ENCODE peak calls at places on chromosomes 1 and 21, in five cellular contexts. A is ascending aorta, B is left ventricle myocardium inferior, L is ovary, U is epithelial cell of esophagus. K is an unnamed sample.

GRCh38 chr1:6181347-6181770 is 1.2 kb upstream of the CHD5 start:
- DNase-seq in A (no peak), B (no peak), L (peak), U (no peak), K (no peak)

GRCh38 chr1:17878837-17879236 is 123.7 kb downstream of the ACTL8 start:
- DNase-seq in A (no peak), B (no peak), L (no peak), U (no peak), K (peak)

GRCh38 chr1:232186936-232187335 is 443.0 kb downstream of the SIPA1L2 start:
- DNase-seq in A (no peak), B (no peak), L (no peak), U (no peak), K (no peak)

GRCh38 chr1:28893403-28894102 is 20.8 kb upstream of the EPB41 start:
- DNase-seq in A (no peak), B (no peak), L (no peak), U (peak), K (no peak)

GRCh38 chr1:17944606-17945005 is 163.0 kb upstream of the IGSF21 start:
- DNase-seq in A (no peak), B (no peak), L (no peak), U (no peak), K (no peak)

GRCh38 chr1:15167386-15167785 is 13.8 kb downstream of the TMEM51 start:
- DNase-seq in A (no peak), B (no peak), L (no peak), U (no peak), K (peak)

GRCh38 chr1:15153842-15154479 is 414 bp downstream of the TMEM51 start:
- DNase-seq in A (no peak), B (peak), L (peak), U (peak), K (peak)

GRCh38 chr1:15384301-15384901 is 25.3 kb upstream of the EFHD2 start:
- DNase-seq in A (no peak), B (no peak), L (no peak), U (no peak), K (no peak)

GRCh38 chr1:233777571-233777970 is 126.9 kb upstream of the SLC35F3 start:
- DNase-seq in A (no peak), B (no peak), L (no peak), U (no peak), K (no peak)

GRCh38 chr1:233725423-233725822 is 111.5 kb downstream of the KCNK1 start:
- DNase-seq in A (no peak), B (no peak), L (no peak), U (no peak), K (no peak)

GRCh38 chr21:34935868-34936267 is 113.2 kb downstream of the RUNX1 start:
- DNase-seq in A (no peak), B (no peak), L (no peak), U (no peak), K (no peak)

GRCh38 chr1:20586939-20587638 is 1.8 kb upstream of the CDA start:
- DNase-seq in A (no peak), B (no peak), L (no peak), U (no peak), K (no peak)

GRCh38 chr1:109783436-109783835 is 19.7 kb upstream of the EPS8L3 start:
- DNase-seq in A (peak), B (peak), L (no peak), U (peak), K (peak)

GRCh38 chr1:8398677-8399076 is 80.8 kb downstream of the SLC45A1 start:
- DNase-seq in A (no peak), B (no peak), L (no peak), U (no peak), K (no peak)

GRCh38 chr1:210294991-210295773 is 33.5 kb upstream of the HHAT start:
- DNase-seq in A (no peak), B (peak), L (peak), U (peak), K (peak)

GRCh38 chr1:197908695-197909336 is 6.4 kb downstream of the C1orf53 start:
- DNase-seq in A (no peak), B (no peak), L (no peak), U (no peak), K (no peak)

GRCh38 chr1:165355221-165355976 is 1.1 kb downstream of the LMX1A start:
- DNase-seq in A (no peak), B (no peak), L (no peak), U (no peak), K (no peak)

DNA sequence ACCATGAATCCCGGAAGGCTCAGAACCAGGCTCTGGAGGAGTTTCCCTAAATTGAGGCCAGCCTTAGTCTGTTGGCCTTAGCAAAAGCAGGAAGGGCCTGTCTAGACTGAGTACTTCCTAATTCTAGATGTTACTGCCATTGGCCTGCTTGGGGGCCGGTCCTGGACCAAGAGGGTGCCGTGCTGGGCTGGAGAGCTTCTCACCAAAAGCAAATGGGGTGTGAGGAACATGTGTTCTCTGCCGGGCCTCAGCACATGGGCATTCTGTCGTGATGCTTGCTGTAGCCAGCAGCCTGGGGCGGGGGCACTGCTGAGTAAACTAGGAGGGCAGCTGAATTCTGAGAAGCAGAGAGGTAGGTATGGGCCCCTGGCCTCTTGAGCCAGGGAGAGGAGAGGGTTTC is 35.7 kb upstream of the MAN1C1 start:
- DNase-seq in A (no peak), B (no peak), L (no peak), U (no peak), K (no peak)
- TF ChIP-seq CTCF in A (no peak), B (no peak), L (no peak), U (no peak), K (no peak)

GRCh38 chr1:206035027-206035426 is 11.3 kb upstream of the CTSE start:
- DNase-seq in A (no peak), B (no peak), L (no peak), U (no peak), K (no peak)
- H3K4me3 ChIP-seq in A (no peak), B (no peak), L (no peak), U (no peak), K (no peak)

DNA sequence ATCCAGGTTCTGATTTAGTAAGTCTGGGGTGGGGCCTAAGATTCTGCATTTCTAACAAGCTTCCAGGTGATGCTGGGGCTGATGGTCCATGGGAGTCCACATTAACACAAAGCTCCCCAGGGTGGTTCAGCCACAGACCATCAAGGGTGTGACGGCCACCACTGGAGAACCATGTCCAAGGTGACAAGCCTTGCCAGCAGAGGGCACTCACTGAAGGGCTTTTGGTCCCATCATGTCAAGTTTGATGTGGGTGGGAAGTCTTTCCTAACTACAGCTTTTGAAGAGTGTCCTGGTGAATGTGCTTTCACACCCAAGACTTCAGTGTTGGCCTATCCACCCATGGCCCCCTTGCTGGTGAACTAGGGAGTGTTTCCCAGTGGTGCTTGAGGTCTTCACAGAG is 67.1 kb downstream of the UBE2T start:
- DNase-seq in A (no peak), B (no peak), L (no peak), U (peak), K (peak)
- TF ChIP-seq CTCF in A (peak), B (peak), L (no peak), U (peak), K (peak)

GRCh38 chr1:27724961-27725373 is 794 bp upstream of the FAM76A start:
- DNase-seq in A (no peak), B (peak), L (peak), U (peak), K (no peak)

GRCh38 chr1:27726173-27726793 is 522 bp downstream of the FAM76A start:
- DNase-seq in A (no peak), B (peak), L (peak), U (peak), K (peak)

GRCh38 chr1:27725374-27726172 is at the start of gene FAM76A:
- DNase-seq in A (peak), B (peak), L (peak), U (peak), K (peak)

GRCh38 chr1:27727126-27727525 is 1.4 kb downstream of the FAM76A start:
- DNase-seq in A (no peak), B (no peak), L (no peak), U (peak), K (peak)
- H3K4me3 ChIP-seq in A (peak), B (peak), L (no peak), U (peak), K (peak)

DNA sequence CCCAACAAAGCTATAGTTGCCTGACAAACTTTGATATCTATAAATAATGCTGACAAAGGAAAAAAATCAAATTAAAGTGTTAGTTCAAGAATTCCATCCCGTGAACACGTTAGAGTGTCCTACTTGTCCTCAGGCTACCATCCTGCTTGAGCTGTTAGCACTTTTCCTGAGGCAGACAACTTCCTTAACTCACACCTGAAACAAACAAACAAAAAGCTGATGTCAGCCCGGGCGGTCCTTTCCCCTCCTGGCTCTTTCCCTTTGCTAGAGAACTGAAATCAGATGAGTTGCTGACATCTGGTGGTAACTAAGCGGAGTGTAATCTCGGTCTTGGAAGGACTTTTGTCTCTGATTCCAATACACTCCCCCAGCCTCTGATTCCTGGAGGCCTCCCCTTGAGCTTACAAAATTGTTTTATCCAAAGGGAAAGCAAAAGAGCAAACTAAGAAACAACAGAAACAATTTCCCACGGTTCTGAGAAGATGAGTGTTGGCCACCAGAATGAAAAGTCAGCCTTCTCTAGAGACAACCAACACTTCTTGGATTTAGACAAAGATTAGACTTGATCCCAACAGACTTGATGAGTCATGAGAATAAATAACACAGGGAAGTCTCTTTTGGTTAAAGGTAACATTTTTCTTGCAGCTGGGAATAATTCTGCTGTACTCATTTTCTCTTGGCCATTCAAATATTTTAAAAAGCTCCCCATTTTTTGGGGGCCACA is 135.4 kb downstream of the PROX1 start:
- DNase-seq in A (no peak), B (no peak), L (peak), U (peak), K (peak)
- TF ChIP-seq CTCF in A (no peak), B (peak), L (peak), U (peak), K (peak)

GRCh38 chr1:170840371-170840770 is 95.0 kb upstream of the MROH9 start:
- DNase-seq in A (no peak), B (no peak), L (no peak), U (no peak), K (no peak)
- H3K4me3 ChIP-seq in A (no peak), B (no peak), L (no peak), U (no peak), K (no peak)

DNA sequence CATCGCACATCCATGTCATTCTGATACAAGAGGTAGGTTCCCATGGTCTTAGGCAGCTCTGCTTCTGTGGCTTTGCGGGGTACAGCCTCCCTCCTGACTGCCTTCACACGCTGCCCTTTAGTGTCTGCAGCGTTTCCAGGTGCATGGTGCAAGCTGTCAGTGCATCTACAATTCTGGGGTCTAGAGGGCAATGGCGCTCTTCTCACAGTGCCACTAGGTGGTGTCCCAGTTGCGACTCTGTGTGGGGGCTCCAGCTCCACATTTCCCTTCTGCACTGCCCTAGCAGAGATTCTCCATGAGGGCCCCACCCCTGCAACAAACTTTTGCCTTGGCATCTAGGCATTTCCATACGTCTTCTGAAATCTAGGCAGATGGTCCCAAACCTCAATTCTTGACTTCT is 138.2 kb upstream of the BRINP3 start:
- DNase-seq in A (no peak), B (no peak), L (no peak), U (no peak), K (no peak)
- TF ChIP-seq CTCF in A (no peak), B (no peak), L (no peak), U (no peak), K (no peak)

DNA sequence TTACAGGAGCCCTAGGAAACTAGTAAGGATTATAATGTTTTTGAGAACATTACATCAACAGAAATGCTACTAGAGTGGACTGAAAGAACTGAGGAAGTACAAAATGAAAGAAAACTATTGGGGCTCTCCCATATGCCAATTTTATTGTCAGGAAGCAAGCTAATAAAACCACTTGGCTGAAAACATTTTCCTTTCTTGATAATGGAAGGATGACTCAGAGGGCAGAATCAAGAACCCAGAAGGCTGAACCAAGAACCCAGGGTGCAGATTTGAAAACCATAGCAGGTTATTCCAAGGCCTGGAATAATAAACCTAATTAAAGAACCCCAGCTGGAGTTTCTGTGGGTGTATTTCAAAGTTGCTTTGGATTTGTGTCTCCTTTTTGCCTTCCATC is 70.7 kb downstream of the RPE65 start:
- DNase-seq in A (no peak), B (no peak), L (no peak), U (peak), K (peak)
- H3K4me3 ChIP-seq in A (no peak), B (no peak), L (no peak), U (no peak), K (no peak)

DNA sequence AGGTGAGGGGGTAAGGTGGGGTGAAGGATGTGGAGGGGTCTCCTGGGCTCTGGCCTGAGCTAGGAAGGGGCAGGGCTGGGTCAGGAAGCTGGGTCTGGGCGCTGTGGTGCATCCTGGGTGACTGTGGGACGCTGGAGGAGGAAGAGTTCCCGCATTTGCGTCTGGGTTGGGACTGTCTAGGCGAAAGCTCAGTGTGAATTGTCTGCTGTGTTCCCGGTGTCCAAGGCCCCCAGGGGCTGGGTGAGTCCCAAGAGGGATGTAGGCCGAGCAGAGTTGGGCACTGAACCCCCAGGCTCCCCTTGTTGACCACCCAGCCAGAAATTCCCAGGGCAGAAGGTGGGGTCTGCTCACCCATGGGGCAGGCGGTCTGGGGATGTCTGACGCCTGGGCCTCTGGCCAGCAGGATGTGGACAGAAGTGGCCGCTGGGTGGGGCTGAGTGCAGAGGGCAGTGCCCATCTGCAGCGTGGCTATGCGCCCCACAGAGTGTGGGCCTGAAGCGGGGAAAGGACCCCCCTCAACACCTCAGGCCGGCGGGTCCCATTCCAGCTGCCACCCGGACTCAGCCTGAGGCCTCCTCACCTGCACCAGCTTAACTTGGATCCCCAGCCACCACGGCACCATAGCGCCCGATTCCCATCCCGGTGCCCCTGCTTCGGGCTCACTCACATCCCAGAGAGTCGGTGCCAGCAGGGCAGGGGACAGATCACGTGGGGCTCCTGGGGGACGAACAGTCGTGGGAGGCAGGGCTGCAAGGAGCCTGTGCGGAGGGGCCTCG is 36.9 kb upstream of the POFUT2 start:
- DNase-seq in A (no peak), B (peak), L (no peak), U (no peak), K (no peak)
- TF ChIP-seq CTCF in A (no peak), B (peak), L (no peak), U (no peak), K (no peak)

K was measured in fibroblast of villous mesenchyme.